ENCODE peak calls at places on chromosomes 6 and 20, in six cellular contexts. One of them, this sample, is unnamed.

GRCh38 chr20:58626076-58626475 is 25.0 kb upstream of the STX16 start:
- DNase-seq in activated CD4-positive, alpha-beta T cell treated with anti-CD3 and anti-CD28 coated beads for 4 hours: no peak
- DNase-seq in activated gamma-delta T cell treated with anti-CD3 and anti-CD28 coated beads, Interleukin-2, amount 50 U/mL, for 16 hours: no peak
- DNase-seq in NCI-H2171 treated with DMSO at 0.1 percent for 48 hours: no peak
- DNase-seq in NCI-H1092: no peak
- DNase-seq in cardiac muscle cell: no peak
- DNase-seq in this sample: no peak

GRCh38 chr6:163291622-163292021 is 122.9 kb upstream of the QKI start:
- DNase-seq in activated CD4-positive, alpha-beta T cell treated with anti-CD3 and anti-CD28 coated beads for 4 hours: no peak
- DNase-seq in activated gamma-delta T cell treated with anti-CD3 and anti-CD28 coated beads, Interleukin-2, amount 50 U/mL, for 16 hours: no peak
- DNase-seq in NCI-H1092: no peak
- DNase-seq in cardiac muscle cell: peak
- DNase-seq in NCI-H2171 treated with DMSO at 0.1 percent for 48 hours: no peak
- DNase-seq in this sample: no peak

GRCh38 chr20:35652641-35653429 is 11.9 kb downstream of the CPNE1 start:
- DNase-seq in activated CD4-positive, alpha-beta T cell treated with anti-CD3 and anti-CD28 coated beads for 4 hours: no peak
- DNase-seq in NCI-H2171 treated with DMSO at 0.1 percent for 48 hours: no peak
- DNase-seq in cardiac muscle cell: no peak
- DNase-seq in NCI-H1092: no peak
- DNase-seq in activated gamma-delta T cell treated with anti-CD3 and anti-CD28 coated beads, Interleukin-2, amount 50 U/mL, for 16 hours: no peak
- DNase-seq in this sample: no peak

GRCh38 chr20:4154958-4155411 is 139.6 kb upstream of the RNF24 start:
- DNase-seq in NCI-H2171 treated with DMSO at 0.1 percent for 48 hours: no peak
- DNase-seq in activated CD4-positive, alpha-beta T cell treated with anti-CD3 and anti-CD28 coated beads for 4 hours: no peak
- DNase-seq in NCI-H1092: no peak
- DNase-seq in cardiac muscle cell: no peak
- DNase-seq in activated gamma-delta T cell treated with anti-CD3 and anti-CD28 coated beads, Interleukin-2, amount 50 U/mL, for 16 hours: no peak
- DNase-seq in this sample: no peak

GRCh38 chr20:52731086-52731485 is 241.1 kb upstream of the TSHZ2 start:
- DNase-seq in activated CD4-positive, alpha-beta T cell treated with anti-CD3 and anti-CD28 coated beads for 4 hours: no peak
- DNase-seq in cardiac muscle cell: no peak
- DNase-seq in NCI-H1092: no peak
- DNase-seq in NCI-H2171 treated with DMSO at 0.1 percent for 48 hours: no peak
- DNase-seq in activated gamma-delta T cell treated with anti-CD3 and anti-CD28 coated beads, Interleukin-2, amount 50 U/mL, for 16 hours: no peak
- DNase-seq in this sample: no peak

GRCh38 chr6:33761922-33762629 is 15.4 kb upstream of the IP6K3 start:
- DNase-seq in NCI-H1092: no peak
- DNase-seq in activated gamma-delta T cell treated with anti-CD3 and anti-CD28 coated beads, Interleukin-2, amount 50 U/mL, for 16 hours: no peak
- DNase-seq in NCI-H2171 treated with DMSO at 0.1 percent for 48 hours: peak
- DNase-seq in activated CD4-positive, alpha-beta T cell treated with anti-CD3 and anti-CD28 coated beads for 4 hours: peak
- DNase-seq in cardiac muscle cell: peak
- DNase-seq in this sample: no peak

GRCh38 chr20:51700809-51701285 is 67.3 kb downstream of the ATP9A start:
- DNase-seq in cardiac muscle cell: peak
- DNase-seq in NCI-H2171 treated with DMSO at 0.1 percent for 48 hours: peak
- DNase-seq in NCI-H1092: no peak
- DNase-seq in activated gamma-delta T cell treated with anti-CD3 and anti-CD28 coated beads, Interleukin-2, amount 50 U/mL, for 16 hours: no peak
- DNase-seq in activated CD4-positive, alpha-beta T cell treated with anti-CD3 and anti-CD28 coated beads for 4 hours: no peak
- DNase-seq in this sample: no peak

GRCh38 chr20:4099905-4100675 is 84.7 kb upstream of the RNF24 start:
- DNase-seq in activated gamma-delta T cell treated with anti-CD3 and anti-CD28 coated beads, Interleukin-2, amount 50 U/mL, for 16 hours: no peak
- DNase-seq in NCI-H2171 treated with DMSO at 0.1 percent for 48 hours: no peak
- DNase-seq in NCI-H1092: no peak
- DNase-seq in cardiac muscle cell: no peak
- DNase-seq in activated CD4-positive, alpha-beta T cell treated with anti-CD3 and anti-CD28 coated beads for 4 hours: no peak
- DNase-seq in this sample: no peak

GRCh38 chr6:89887452-89888137 is 6.7 kb upstream of the GJA10 start:
- DNase-seq in activated gamma-delta T cell treated with anti-CD3 and anti-CD28 coated beads, Interleukin-2, amount 50 U/mL, for 16 hours: no peak
- DNase-seq in NCI-H1092: no peak
- DNase-seq in cardiac muscle cell: peak
- DNase-seq in activated CD4-positive, alpha-beta T cell treated with anti-CD3 and anti-CD28 coated beads for 4 hours: no peak
- DNase-seq in NCI-H2171 treated with DMSO at 0.1 percent for 48 hours: no peak
- DNase-seq in this sample: no peak

This sample was measured in suprapubic skin.